ENCODE peak calls at places on chromosomes 12 and 14, in ten cellular contexts. Q is gastrocnemius medialis, V is tibial nerve, M is testis, E is A549, I is upper lobe of left lung, K is breast epithelium, J is body of pancreas, H is adrenal gland, F is H1. L is an unnamed sample.

GRCh38 chr12:110012137-110012536 is 12.9 kb downstream of the ANKRD13A start:
- DNase-seq in Q (no peak), V (no peak), M (no peak), E (no peak), I (no peak), K (no peak), J (no peak), H (no peak), F (no peak), L (peak)

GRCh38 chr12:106671840-106672239 is 89.0 kb downstream of the RFX4 start:
- DNase-seq in Q (no peak), V (no peak), M (no peak), E (no peak), I (no peak), K (no peak), J (no peak), H (no peak), F (no peak), L (no peak)

GRCh38 chr12:47705571-47706425 is at the start of gene RPAP3:
- DNase-seq in Q (peak), V (peak), M (peak), E (peak), I (peak), K (peak), J (peak), H (peak), F (peak), L (peak)

GRCh38 chr14:100585448-100586152 is 1.6 kb downstream of the BEGAIN start:
- DNase-seq in Q (no peak), V (no peak), M (no peak), E (no peak), I (peak), K (no peak), J (peak), H (no peak), F (no peak), L (peak)

GRCh38 chr14:101539929-101540328 is 21.4 kb upstream of the DIO3 start:
- DNase-seq in Q (no peak), V (no peak), M (no peak), E (no peak), I (no peak), K (no peak), J (no peak), H (no peak), F (no peak), L (no peak)

GRCh38 chr12:3820122-3820521 is 53.1 kb downstream of the PARP11 start:
- DNase-seq in Q (no peak), V (no peak), M (no peak), E (peak), I (no peak), K (no peak), J (no peak), H (no peak), F (no peak), L (no peak)

GRCh38 chr12:67943295-67943892 is 45.9 kb upstream of the IFNG-AS1 start:
- DNase-seq in Q (peak), V (peak), M (peak), E (peak), I (no peak), K (peak), J (peak), H (peak), F (no peak), L (peak)

GRCh38 chr14:70036665-70037064 is 152.1 kb downstream of the SLC8A3 start:
- DNase-seq in Q (no peak), V (no peak), M (no peak), E (peak), I (no peak), K (no peak), J (no peak), H (no peak), F (no peak), L (no peak)

GRCh38 chr14:96762650-96763049 is 34.5 kb upstream of the VRK1 start:
- DNase-seq in Q (no peak), V (no peak), M (peak), E (peak), I (no peak), K (no peak), J (peak), H (no peak), F (peak), L (no peak)

GRCh38 chr14:21711360-21711961 is 37.8 kb upstream of the OR4E1 start:
- DNase-seq in Q (no peak), V (peak), M (peak), E (peak), I (no peak), K (no peak), J (peak), H (no peak), F (no peak), L (no peak)

GRCh38 chr14:91388551-91388975 is 29.1 kb downstream of the CCDC88C start:
- DNase-seq in Q (no peak), V (no peak), M (no peak), E (no peak), I (no peak), K (no peak), J (no peak), H (no peak), F (no peak), L (no peak)

GRCh38 chr12:20142956-20143355 is 225.4 kb upstream of the PDE3A start:
- DNase-seq in Q (no peak), V (no peak), M (no peak), E (peak), I (no peak), K (no peak), J (no peak), H (no peak), F (no peak), L (no peak)

GRCh38 chr14:81435578-81436295 is 35.6 kb upstream of the STON2 start:
- DNase-seq in Q (peak), V (no peak), M (peak), E (peak), I (peak), K (no peak), J (peak), H (peak), F (no peak), L (peak)

GRCh38 chr12:132572801-132573760 is 37.3 kb downstream of the LRCOL1 start:
- DNase-seq in Q (no peak), V (no peak), M (peak), E (no peak), I (peak), K (no peak), J (no peak), H (no peak), F (no peak), L (no peak)

GRCh38 chr14:81727243-81727642 is 193.6 kb upstream of the SEL1L start:
- DNase-seq in Q (no peak), V (peak), M (no peak), E (no peak), I (no peak), K (no peak), J (peak), H (peak), F (no peak), L (no peak)

GRCh38 chr14:100673085-100673806 is 53.4 kb upstream of the DLK1 start:
- DNase-seq in Q (no peak), V (no peak), M (no peak), E (no peak), I (no peak), K (no peak), J (peak), H (no peak), F (peak), L (no peak)

GRCh38 chr14:65412881-65413738 is 580 bp downstream of the FUT8 start:
- DNase-seq in Q (no peak), V (peak), M (peak), E (peak), I (no peak), K (no peak), J (no peak), H (peak), F (no peak), L (peak)
- TF ChIP-seq POLR2A in Q (no peak), V (no peak), M (no peak), E (no peak), I (no peak), K (no peak), J (no peak), H (no peak), F (no peak), L (no peak)

GRCh38 chr12:45583011-45583657 is 146.4 kb upstream of the ARID2 start:
- DNase-seq in Q (no peak), V (no peak), M (peak), E (no peak), I (no peak), K (no peak), J (peak), H (no peak), F (no peak), L (no peak)
- H3K4me3 ChIP-seq in Q (no peak), V (no peak), M (no peak), E (no peak), I (no peak), K (no peak), J (no peak), H (no peak), F (no peak), L (no peak)

GRCh38 chr14:77181124-77181602 is 435 bp upstream of the TMEM63C start:
- DNase-seq in Q (no peak), V (no peak), M (no peak), E (no peak), I (no peak), K (no peak), J (no peak), H (no peak), F (no peak), L (no peak)

GRCh38 chr14:77184396-77185092 is 2.9 kb downstream of the TMEM63C start:
- DNase-seq in Q (no peak), V (no peak), M (no peak), E (no peak), I (no peak), K (peak), J (no peak), H (no peak), F (no peak), L (no peak)

GRCh38 chr14:77185093-77185465 is 3.5 kb downstream of the TMEM63C start:
- DNase-seq in Q (no peak), V (no peak), M (no peak), E (no peak), I (no peak), K (no peak), J (no peak), H (no peak), F (no peak), L (no peak)

GRCh38 chr14:77183896-77184295 is 2.3 kb downstream of the TMEM63C start:
- DNase-seq in Q (no peak), V (no peak), M (no peak), E (no peak), I (no peak), K (no peak), J (no peak), H (no peak), F (no peak), L (no peak)

GRCh38 chr14:77181603-77182437 is at the start of gene TMEM63C:
- DNase-seq in Q (no peak), V (no peak), M (peak), E (peak), I (peak), K (peak), J (peak), H (peak), F (peak), L (no peak)
- TF ChIP-seq POLR2A in Q (no peak), V (no peak), M (no peak), E (no peak), I (no peak), K (no peak), J (no peak), H (peak), F (no peak), L (no peak)

DNA sequence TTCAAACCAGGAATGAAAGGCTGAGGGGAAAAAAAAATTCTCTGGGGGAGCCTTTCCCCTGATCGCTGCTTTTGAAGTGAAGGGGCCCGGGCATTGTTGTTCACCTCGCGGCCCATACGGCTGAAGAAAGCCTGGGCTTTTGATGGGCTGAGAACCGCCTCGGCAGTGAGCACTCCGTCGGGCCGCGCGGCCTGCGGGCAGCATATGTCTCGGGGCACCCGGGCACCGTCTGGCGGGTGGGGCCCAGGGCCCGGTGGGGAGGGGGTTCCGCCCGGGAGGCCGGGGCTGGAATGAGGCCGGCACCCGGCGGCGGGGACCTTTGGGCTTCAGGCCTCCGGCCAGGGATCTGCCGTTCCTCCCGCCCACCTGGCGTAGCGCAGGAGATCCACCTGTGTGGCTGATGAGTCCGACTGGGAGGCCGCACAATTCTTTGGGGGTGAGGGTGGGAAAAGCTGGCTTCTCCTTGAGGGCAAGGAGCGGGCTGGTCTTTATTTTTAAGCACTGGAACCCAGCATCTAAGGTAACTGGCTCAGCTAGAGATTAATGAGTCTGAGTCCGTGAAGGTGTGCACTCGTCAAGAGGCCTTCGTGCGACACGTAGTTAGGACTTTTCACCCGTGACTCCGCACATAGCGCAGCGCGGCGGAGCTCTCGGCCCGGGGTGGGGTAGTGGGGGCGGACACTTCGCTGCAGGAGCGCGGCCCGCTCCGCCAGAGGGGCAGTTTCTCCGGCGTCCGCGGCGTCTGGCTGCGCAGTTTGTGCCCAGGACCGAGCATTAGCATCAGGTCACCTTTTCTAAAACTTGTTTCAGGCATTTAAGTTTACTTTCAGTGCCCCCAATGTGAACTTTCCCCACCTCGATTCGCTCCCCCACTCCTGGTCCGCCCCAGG is 10.6 kb downstream of the FOXA1 start:
- DNase-seq in Q (no peak), V (no peak), M (no peak), E (no peak), I (peak), K (no peak), J (no peak), H (no peak), F (no peak), L (no peak)
- H3K4me3 ChIP-seq in Q (no peak), V (no peak), M (peak), E (peak), I (peak), K (peak), J (no peak), H (no peak), F (no peak), L (no peak)

DNA sequence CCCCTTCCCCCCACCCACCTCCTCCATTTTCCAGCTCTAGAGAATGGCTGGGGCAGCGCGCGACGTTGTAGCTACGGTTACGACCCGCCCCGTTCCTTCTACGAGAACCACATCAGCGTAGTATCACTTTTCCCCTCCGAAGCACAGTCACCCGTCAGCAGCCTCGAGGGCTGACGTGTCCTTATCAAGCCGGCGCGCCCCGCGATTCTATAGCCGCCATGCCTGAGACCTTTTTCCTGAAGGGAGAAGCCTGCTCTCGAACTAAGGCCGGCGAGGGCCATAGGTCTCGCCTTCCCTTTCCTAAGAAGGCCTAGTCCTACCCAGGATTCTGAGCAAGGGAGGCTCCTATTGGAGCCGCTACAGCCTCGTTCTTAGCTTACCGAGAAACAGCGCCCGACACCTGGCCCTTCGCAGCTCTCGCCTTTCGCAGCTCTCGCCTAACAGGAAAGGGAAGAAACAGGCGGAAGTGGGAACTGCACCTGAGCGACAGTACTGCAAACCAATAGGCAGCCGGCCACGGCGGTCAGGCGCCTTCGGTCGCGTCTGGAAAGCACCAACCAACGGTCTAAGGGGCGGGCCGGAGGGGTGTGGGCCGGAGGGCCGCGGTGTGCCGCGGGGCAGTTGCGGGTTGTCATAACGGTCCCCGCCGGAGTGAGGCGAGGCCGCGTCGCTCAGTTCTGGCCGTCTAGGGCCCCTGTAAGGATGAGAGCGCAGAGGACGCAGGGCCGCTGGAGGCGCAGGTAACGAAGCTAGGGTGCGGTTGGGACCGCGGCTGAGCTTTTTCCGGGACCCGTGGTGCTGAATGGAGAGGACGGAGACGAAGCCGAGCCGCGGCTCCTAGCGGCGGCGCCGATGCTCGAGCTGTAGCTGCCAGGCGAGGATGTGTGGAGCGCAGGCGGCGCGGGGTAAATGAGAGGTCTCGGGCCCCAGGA is at the start of the genes MGAT2 and RPL36AL:
- DNase-seq in Q (peak), V (peak), M (peak), E (peak), I (peak), K (peak), J (peak), H (peak), F (peak), L (peak)
- TF ChIP-seq POLR2A in Q (peak), V (peak), M (peak), E (peak), I (peak), K (peak), J (peak), H (peak), F (peak), L (no peak)

GRCh38 chr12:130717752-130718151 is 1.7 kb upstream of the RIMBP2 start:
- DNase-seq in Q (no peak), V (no peak), M (peak), E (no peak), I (no peak), K (no peak), J (no peak), H (no peak), F (no peak), L (no peak)

GRCh38 chr12:130715150-130715995 is 726 bp downstream of the RIMBP2 start:
- DNase-seq in Q (no peak), V (no peak), M (peak), E (no peak), I (peak), K (no peak), J (peak), H (no peak), F (no peak), L (no peak)

GRCh38 chr12:130716918-130717306 is 813 bp upstream of the RIMBP2 start:
- DNase-seq in Q (no peak), V (no peak), M (no peak), E (no peak), I (no peak), K (no peak), J (no peak), H (no peak), F (no peak), L (no peak)

GRCh38 chr12:130714591-130715149 is 1.4 kb downstream of the RIMBP2 start:
- DNase-seq in Q (no peak), V (no peak), M (peak), E (no peak), I (no peak), K (no peak), J (no peak), H (no peak), F (no peak), L (no peak)

GRCh38 chr12:130715996-130716917 is at the start of gene RIMBP2:
- DNase-seq in Q (no peak), V (no peak), M (peak), E (peak), I (no peak), K (no peak), J (peak), H (peak), F (no peak), L (peak)
- H3K4me3 ChIP-seq in Q (peak), V (peak), M (peak), E (peak), I (peak), K (peak), J (no peak), H (no peak), F (peak), L (peak)

DNA sequence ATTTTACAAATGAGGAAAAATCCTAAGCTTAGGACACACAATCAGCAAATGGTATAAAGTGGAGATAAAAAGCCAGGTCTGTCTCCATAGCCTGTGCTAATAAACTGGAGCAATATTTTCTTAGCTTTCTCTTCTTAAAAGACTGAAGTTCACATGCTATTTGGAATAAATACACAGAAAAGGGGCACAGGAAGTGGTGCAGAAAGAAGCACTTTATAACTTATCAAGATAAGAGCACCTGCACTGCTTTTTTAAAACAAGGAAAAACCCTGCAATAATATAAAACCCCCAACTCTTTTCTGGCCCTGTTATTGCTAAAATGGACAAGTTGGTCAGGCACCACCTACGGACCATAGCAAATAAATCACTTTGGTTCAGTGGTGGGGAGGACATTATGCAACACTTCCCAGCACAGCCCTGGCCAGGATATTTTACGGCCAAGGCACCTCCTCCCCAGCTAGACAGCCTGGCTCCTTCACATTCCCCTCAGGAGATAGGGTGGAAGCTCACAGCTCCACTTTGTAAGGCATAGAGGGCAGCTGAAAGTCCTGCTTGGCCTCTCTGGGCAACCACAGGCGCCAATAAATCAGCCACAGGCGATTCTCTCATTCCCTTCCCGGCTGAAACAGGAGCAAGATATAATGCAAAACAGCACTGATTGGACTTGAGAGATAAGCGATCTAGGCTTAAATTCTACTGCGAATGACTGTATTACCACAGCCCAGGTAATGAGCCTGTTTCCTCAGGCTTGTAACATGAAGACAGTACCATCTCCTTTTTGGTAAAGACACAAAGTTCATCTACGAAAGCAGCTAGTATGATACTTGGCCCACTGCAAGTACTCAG is 2.1 kb downstream of the ZBTB25 start:
- DNase-seq in Q (peak), V (peak), M (peak), E (peak), I (no peak), K (peak), J (peak), H (peak), F (no peak), L (peak)
- TF ChIP-seq POLR2A in Q (peak), V (no peak), M (no peak), E (no peak), I (no peak), K (peak), J (no peak), H (peak), F (no peak), L (no peak)

GRCh38 chr12:95788637-95789036 is 1.9 kb downstream of the NTN4 start:
- DNase-seq in Q (no peak), V (no peak), M (no peak), E (no peak), I (no peak), K (no peak), J (no peak), H (no peak), F (no peak), L (no peak)

GRCh38 chr12:95790912-95791849 is 617 bp upstream of the NTN4 start:
- DNase-seq in Q (no peak), V (peak), M (peak), E (peak), I (peak), K (peak), J (peak), H (peak), F (no peak), L (peak)

GRCh38 chr12:95787274-95787814 is 3.2 kb downstream of the NTN4 start:
- DNase-seq in Q (no peak), V (no peak), M (no peak), E (no peak), I (no peak), K (no peak), J (no peak), H (no peak), F (no peak), L (no peak)

GRCh38 chr12:95790025-95790911 is at the start of gene NTN4:
- DNase-seq in Q (no peak), V (peak), M (peak), E (peak), I (peak), K (peak), J (peak), H (peak), F (no peak), L (peak)

GRCh38 chr12:95789126-95790024 is 1.2 kb downstream of the NTN4 start:
- DNase-seq in Q (no peak), V (no peak), M (peak), E (peak), I (peak), K (peak), J (peak), H (peak), F (no peak), L (no peak)
- H3K4me3 ChIP-seq in Q (peak), V (peak), M (peak), E (peak), I (peak), K (peak), J (peak), H (peak), F (peak), L (peak)

L was measured in lower leg skin.